ENCODE peak calls at places on chromosome 9, in seven cellular contexts. One of them, this sample, is unnamed.

GRCh38 chr9:108534741-108535140 is 321.0 kb downstream of the ACTL7B start:
- DNase-seq in kidney epithelial cell: no peak
- DNase-seq in fibroblast of pulmonary artery: peak
- DNase-seq in left lung: no peak
- DNase-seq in osteocyte: no peak
- DNase-seq in heart left ventricle: no peak
- DNase-seq in foreskin fibroblast: peak
- DNase-seq in this sample: no peak

GRCh38 chr9:94922098-94922607 is 195.7 kb downstream of the AOPEP start:
- DNase-seq in fibroblast of pulmonary artery: peak
- DNase-seq in kidney epithelial cell: peak
- DNase-seq in heart left ventricle: no peak
- DNase-seq in osteocyte: peak
- DNase-seq in left lung: peak
- DNase-seq in foreskin fibroblast: peak
- DNase-seq in this sample: no peak

GRCh38 chr9:16676547-16676946 is 193.9 kb downstream of the BNC2 start:
- DNase-seq in heart left ventricle: no peak
- DNase-seq in kidney epithelial cell: no peak
- DNase-seq in foreskin fibroblast: no peak
- DNase-seq in left lung: no peak
- DNase-seq in fibroblast of pulmonary artery: no peak
- DNase-seq in osteocyte: no peak
- DNase-seq in this sample: no peak

GRCh38 chr9:80134487-80134886 is 562.7 kb downstream of the TLE4 start:
- DNase-seq in osteocyte: no peak
- DNase-seq in fibroblast of pulmonary artery: no peak
- DNase-seq in kidney epithelial cell: no peak
- DNase-seq in foreskin fibroblast: no peak
- DNase-seq in left lung: no peak
- DNase-seq in heart left ventricle: no peak
- DNase-seq in this sample: no peak

GRCh38 chr9:131986576-131986975 is 93.1 kb downstream of the MED27 start:
- DNase-seq in osteocyte: no peak
- DNase-seq in fibroblast of pulmonary artery: no peak
- DNase-seq in kidney epithelial cell: no peak
- DNase-seq in left lung: no peak
- DNase-seq in heart left ventricle: no peak
- DNase-seq in foreskin fibroblast: no peak
- DNase-seq in this sample: no peak

GRCh38 chr9:92245005-92245797 is 48.3 kb downstream of the IARS1 start:
- DNase-seq in fibroblast of pulmonary artery: peak
- DNase-seq in kidney epithelial cell: peak
- DNase-seq in heart left ventricle: no peak
- DNase-seq in osteocyte: no peak
- DNase-seq in foreskin fibroblast: peak
- DNase-seq in left lung: no peak
- DNase-seq in this sample: no peak

GRCh38 chr9:127976498-127976897 is 4.3 kb downstream of the EEIG1 start:
- DNase-seq in left lung: no peak
- DNase-seq in kidney epithelial cell: no peak
- DNase-seq in fibroblast of pulmonary artery: no peak
- DNase-seq in osteocyte: no peak
- DNase-seq in heart left ventricle: peak
- DNase-seq in foreskin fibroblast: no peak
- DNase-seq in this sample: no peak

GRCh38 chr9:81849631-81850259 is 78.5 kb upstream of the SPATA31D4 start:
- DNase-seq in kidney epithelial cell: no peak
- DNase-seq in osteocyte: no peak
- DNase-seq in heart left ventricle: no peak
- DNase-seq in left lung: no peak
- DNase-seq in fibroblast of pulmonary artery: no peak
- DNase-seq in foreskin fibroblast: no peak
- DNase-seq in this sample: no peak

GRCh38 chr9:69325409-69326212 is 596 bp downstream of the ENTREP1 start:
- DNase-seq in heart left ventricle: peak
- DNase-seq in osteocyte: no peak
- DNase-seq in foreskin fibroblast: peak
- DNase-seq in fibroblast of pulmonary artery: no peak
- DNase-seq in kidney epithelial cell: no peak
- DNase-seq in left lung: peak
- DNase-seq in this sample: no peak

GRCh38 chr9:99573052-99573451 is 248.6 kb upstream of the NR4A3 start:
- DNase-seq in foreskin fibroblast: no peak
- DNase-seq in osteocyte: no peak
- DNase-seq in fibroblast of pulmonary artery: no peak
- DNase-seq in left lung: no peak
- DNase-seq in kidney epithelial cell: no peak
- DNase-seq in heart left ventricle: no peak
- DNase-seq in this sample: no peak

GRCh38 chr9:106277931-106278330 is 583.6 kb downstream of the TMEM38B start:
- DNase-seq in heart left ventricle: no peak
- DNase-seq in osteocyte: no peak
- DNase-seq in fibroblast of pulmonary artery: peak
- DNase-seq in left lung: no peak
- DNase-seq in foreskin fibroblast: no peak
- DNase-seq in kidney epithelial cell: no peak
- DNase-seq in this sample: no peak

GRCh38 chr9:14597171-14597799 is 95.9 kb downstream of the ZDHHC21 start:
- DNase-seq in left lung: no peak
- DNase-seq in fibroblast of pulmonary artery: no peak
- DNase-seq in osteocyte: no peak
- DNase-seq in heart left ventricle: no peak
- DNase-seq in foreskin fibroblast: no peak
- DNase-seq in kidney epithelial cell: no peak
- DNase-seq in this sample: peak

GRCh38 chr9:5195450-5195849 is 10.0 kb upstream of the INSL6 start:
- DNase-seq in fibroblast of pulmonary artery: no peak
- DNase-seq in kidney epithelial cell: no peak
- DNase-seq in osteocyte: no peak
- DNase-seq in foreskin fibroblast: peak
- DNase-seq in left lung: no peak
- DNase-seq in heart left ventricle: no peak
- DNase-seq in this sample: no peak

GRCh38 chr9:5186416-5187169 is 1.2 kb upstream of the INSL6 start:
- DNase-seq in foreskin fibroblast: peak
- DNase-seq in left lung: no peak
- DNase-seq in heart left ventricle: no peak
- DNase-seq in kidney epithelial cell: peak
- DNase-seq in osteocyte: no peak
- DNase-seq in fibroblast of pulmonary artery: peak
- DNase-seq in this sample: no peak

GRCh38 chr9:5193345-5193744 is 7.9 kb upstream of the INSL6 start:
- DNase-seq in foreskin fibroblast: no peak
- DNase-seq in kidney epithelial cell: no peak
- DNase-seq in fibroblast of pulmonary artery: no peak
- DNase-seq in osteocyte: no peak
- DNase-seq in left lung: no peak
- DNase-seq in heart left ventricle: no peak
- DNase-seq in this sample: no peak

GRCh38 chr9:5188060-5188707 is 2.7 kb upstream of the INSL6 start:
- DNase-seq in fibroblast of pulmonary artery: no peak
- DNase-seq in kidney epithelial cell: no peak
- DNase-seq in osteocyte: no peak
- DNase-seq in heart left ventricle: no peak
- DNase-seq in foreskin fibroblast: no peak
- DNase-seq in left lung: no peak
- DNase-seq in this sample: no peak

GRCh38 chr9:5191983-5192382 is 6.5 kb upstream of the INSL6 start:
- DNase-seq in left lung: no peak
- DNase-seq in heart left ventricle: no peak
- DNase-seq in osteocyte: no peak
- DNase-seq in kidney epithelial cell: no peak
- DNase-seq in fibroblast of pulmonary artery: no peak
- DNase-seq in foreskin fibroblast: no peak
- DNase-seq in this sample: no peak
- TF ChIP-seq CTCF in left lung: no peak
- TF ChIP-seq CTCF in heart left ventricle: no peak
- TF ChIP-seq CTCF in osteocyte: no peak
- TF ChIP-seq CTCF in kidney epithelial cell: no peak
- TF ChIP-seq CTCF in fibroblast of pulmonary artery: no peak
- TF ChIP-seq CTCF in foreskin fibroblast: no peak
- TF ChIP-seq CTCF in this sample: no peak

DNA sequence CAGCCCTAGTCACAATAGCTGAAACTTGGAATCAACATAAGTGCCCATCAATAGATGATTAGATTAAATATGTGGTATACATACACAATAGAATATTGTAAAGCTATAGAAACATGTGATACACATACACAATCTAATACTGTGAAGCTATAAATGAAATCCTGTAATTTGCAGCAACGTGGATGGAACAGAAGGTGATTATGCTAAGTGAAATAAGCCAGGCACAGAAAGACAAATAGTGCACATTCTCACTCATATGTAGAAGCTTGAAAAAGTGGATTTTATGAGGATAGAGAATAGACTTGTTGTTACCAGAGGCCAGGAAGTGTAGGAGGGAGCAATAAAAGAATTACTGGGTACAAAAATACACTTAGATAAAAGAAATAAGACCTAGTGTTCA is 181.5 kb upstream of the TYRP1 start:
- DNase-seq in left lung: no peak
- DNase-seq in osteocyte: no peak
- DNase-seq in kidney epithelial cell: no peak
- DNase-seq in heart left ventricle: no peak
- DNase-seq in fibroblast of pulmonary artery: no peak
- DNase-seq in foreskin fibroblast: no peak
- DNase-seq in this sample: no peak
- TF ChIP-seq CTCF in left lung: no peak
- TF ChIP-seq CTCF in osteocyte: no peak
- TF ChIP-seq CTCF in kidney epithelial cell: no peak
- TF ChIP-seq CTCF in heart left ventricle: no peak
- TF ChIP-seq CTCF in fibroblast of pulmonary artery: no peak
- TF ChIP-seq CTCF in foreskin fibroblast: no peak
- TF ChIP-seq CTCF in this sample: no peak

GRCh38 chr9:71683598-71684235 is 84.6 kb downstream of the CEMIP2 start:
- DNase-seq in fibroblast of pulmonary artery: peak
- DNase-seq in kidney epithelial cell: no peak
- DNase-seq in foreskin fibroblast: peak
- DNase-seq in heart left ventricle: no peak
- DNase-seq in osteocyte: no peak
- DNase-seq in left lung: peak
- DNase-seq in this sample: peak
- TF ChIP-seq CTCF in fibroblast of pulmonary artery: peak
- TF ChIP-seq CTCF in kidney epithelial cell: peak
- TF ChIP-seq CTCF in foreskin fibroblast: peak
- TF ChIP-seq CTCF in heart left ventricle: no peak
- TF ChIP-seq CTCF in osteocyte: peak
- TF ChIP-seq CTCF in left lung: peak
- TF ChIP-seq CTCF in this sample: peak

GRCh38 chr9:135087489-135087791 is at the start of gene OLFM1:
- DNase-seq in fibroblast of pulmonary artery: peak
- DNase-seq in kidney epithelial cell: no peak
- DNase-seq in osteocyte: no peak
- DNase-seq in heart left ventricle: peak
- DNase-seq in foreskin fibroblast: peak
- DNase-seq in left lung: peak
- DNase-seq in this sample: peak

GRCh38 chr9:135086597-135087488 is 625 bp upstream of the OLFM1 start:
- DNase-seq in kidney epithelial cell: no peak
- DNase-seq in fibroblast of pulmonary artery: no peak
- DNase-seq in foreskin fibroblast: no peak
- DNase-seq in osteocyte: no peak
- DNase-seq in left lung: no peak
- DNase-seq in heart left ventricle: peak
- DNase-seq in this sample: no peak

GRCh38 chr9:135084262-135084661 is 3.2 kb upstream of the OLFM1 start:
- DNase-seq in kidney epithelial cell: no peak
- DNase-seq in foreskin fibroblast: no peak
- DNase-seq in osteocyte: no peak
- DNase-seq in left lung: no peak
- DNase-seq in heart left ventricle: no peak
- DNase-seq in fibroblast of pulmonary artery: no peak
- DNase-seq in this sample: no peak

GRCh38 chr9:135084881-135085760 is 2.3 kb upstream of the OLFM1 start:
- DNase-seq in fibroblast of pulmonary artery: no peak
- DNase-seq in kidney epithelial cell: no peak
- DNase-seq in heart left ventricle: peak
- DNase-seq in left lung: no peak
- DNase-seq in osteocyte: no peak
- DNase-seq in foreskin fibroblast: no peak
- DNase-seq in this sample: no peak

DNA sequence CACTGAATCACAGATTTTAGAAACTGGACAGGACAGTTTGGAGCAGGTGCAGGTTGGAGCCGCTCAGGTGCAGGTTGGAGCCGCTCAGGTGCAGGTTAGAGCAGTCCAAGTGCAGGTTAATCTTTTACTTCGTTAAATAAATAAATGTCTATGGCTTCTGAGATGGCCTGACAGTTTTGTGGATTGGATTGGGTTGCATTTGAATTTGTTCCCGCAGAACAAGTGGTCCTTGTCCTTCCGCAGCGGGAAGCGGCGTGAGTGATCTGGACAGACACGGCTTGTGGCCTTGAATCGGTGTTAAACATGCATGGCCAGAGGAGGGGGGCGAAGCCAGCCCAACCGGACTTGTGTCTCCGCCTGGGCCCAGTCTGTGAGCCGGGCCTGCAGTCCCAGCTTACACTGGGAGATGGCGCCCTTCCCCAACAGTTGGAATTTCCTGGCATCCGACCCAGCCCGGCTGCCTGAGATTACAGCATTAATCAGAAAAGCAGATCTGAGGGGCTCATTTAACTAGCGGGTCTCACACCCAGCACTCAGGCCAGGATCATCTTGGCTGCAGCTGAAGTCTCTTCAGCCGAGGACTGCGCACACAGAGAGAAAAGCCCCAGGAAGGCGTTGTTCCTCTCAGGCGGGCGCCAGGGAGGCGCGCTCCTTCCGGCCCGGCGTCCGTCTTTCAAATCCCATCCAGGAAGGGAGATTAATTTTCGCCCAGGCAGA is 1.5 kb upstream of the OLFM1 start:
- DNase-seq in heart left ventricle: peak
- DNase-seq in fibroblast of pulmonary artery: peak
- DNase-seq in foreskin fibroblast: peak
- DNase-seq in osteocyte: no peak
- DNase-seq in kidney epithelial cell: no peak
- DNase-seq in left lung: peak
- DNase-seq in this sample: peak
- TF ChIP-seq CTCF in heart left ventricle: peak
- TF ChIP-seq CTCF in fibroblast of pulmonary artery: peak
- TF ChIP-seq CTCF in foreskin fibroblast: peak
- TF ChIP-seq CTCF in osteocyte: peak
- TF ChIP-seq CTCF in kidney epithelial cell: peak
- TF ChIP-seq CTCF in left lung: peak
- TF ChIP-seq CTCF in this sample: peak